ENCODE peak calls at places on chromosomes 3 and 15, in five cellular contexts. H, F, E, P and G are unnamed samples.

GRCh38 chr3:108486910-108487309 is 23.5 kb downstream of the MYH15 start:
- DNase-seq in H (no peak), F (no peak), E (peak; percentile 76), P (no peak), G (no peak)

GRCh38 chr3:37909067-37909911 is 47.6 kb downstream of the CTDSPL start:
- DNase-seq in H (no peak), F (no peak), E (peak; percentile 84), P (no peak), G (no peak)

GRCh38 chr15:70801111-70801510 is 37.8 kb upstream of the UACA start:
- DNase-seq in H (no peak), F (no peak), E (no peak), P (no peak), G (no peak)

GRCh38 chr15:33242165-33242564 is 47.7 kb upstream of the FMN1 start:
- DNase-seq in H (peak; percentile 49), F (no peak), E (peak; percentile 8), P (no peak), G (no peak)

GRCh38 chr3:46214751-46215352 is 6.7 kb upstream of the CCR1 start:
- DNase-seq in H (no peak), F (no peak), E (peak; percentile 6), P (no peak), G (peak; percentile 40)

GRCh38 chr15:74200871-74201419 is 1.6 kb downstream of the STRA6 start:
- DNase-seq in H (no peak), F (no peak), E (no peak), P (no peak), G (no peak)

GRCh38 chr15:94416829-94417228 is 185.5 kb downstream of the MCTP2 start:
- DNase-seq in H (no peak), F (no peak), E (no peak), P (no peak), G (no peak)

GRCh38 chr15:65183847-65184159 is 1.3 kb downstream of the CLPX start:
- DNase-seq in H (no peak), F (no peak), E (no peak), P (no peak), G (no peak)

GRCh38 chr3:99683876-99684275 is 45.5 kb downstream of the COL8A1 start:
- DNase-seq in H (no peak), F (no peak), E (no peak), P (no peak), G (no peak)

GRCh38 chr3:190435618-190436017 is 14.1 kb downstream of the TMEM207 start:
- DNase-seq in H (no peak), F (no peak), E (no peak), P (no peak), G (no peak)

GRCh38 chr3:51798561-51798960 is 19.5 kb upstream of the IQCF6 start:
- DNase-seq in H (no peak), F (no peak), E (no peak), P (no peak), G (no peak)

GRCh38 chr3:42127226-42127625 is 36.1 kb downstream of the TRAK1 start:
- DNase-seq in H (no peak), F (no peak), E (no peak), P (no peak), G (no peak)